ENCODE peak calls at places on chromosomes 2 and 18, in six cellular contexts. E is epithelial cell of esophagus, W is breast epithelium, O is MV-4-11, I is DMS153, S is WERI-Rb-1. T is an unnamed sample.

GRCh38 chr2:4354678-4355077 is 651.3 kb downstream of the DCDC2C start:
- DNase-seq in E (peak), W (no peak), O (peak), I (no peak), S (peak), T (no peak)

GRCh38 chr18:56891116-56891515 is 240.0 kb downstream of the WDR7 start:
- DNase-seq in E (no peak), W (no peak), O (no peak), I (no peak), S (no peak), T (no peak)

GRCh38 chr2:238820909-238821308 is 27.0 kb upstream of the TWIST2 start:
- DNase-seq in E (no peak), W (no peak), O (no peak), I (no peak), S (no peak), T (no peak)

GRCh38 chr2:199861116-199861774 is 10.3 kb upstream of the FTCDNL1 start:
- DNase-seq in E (peak), W (no peak), O (peak), I (no peak), S (no peak), T (peak)

GRCh38 chr2:40367652-40368051 is 84.2 kb downstream of the SLC8A1 start:
- DNase-seq in E (peak), W (no peak), O (no peak), I (no peak), S (no peak), T (no peak)

GRCh38 chr2:190843874-190844699 is 36.5 kb upstream of the GLS start:
- DNase-seq in E (peak), W (no peak), O (no peak), I (no peak), S (no peak), T (no peak)

GRCh38 chr2:100992262-100992661 is 9.8 kb upstream of the RPL31 start:
- DNase-seq in E (no peak), W (no peak), O (peak), I (no peak), S (no peak), T (no peak)

GRCh38 chr2:172813314-172813888 is 77.8 kb downstream of the RAPGEF4 start:
- DNase-seq in E (peak), W (no peak), O (no peak), I (no peak), S (no peak), T (no peak)

GRCh38 chr2:124973396-124973795 is 948.3 kb downstream of the CNTNAP5 start:
- DNase-seq in E (no peak), W (no peak), O (no peak), I (no peak), S (no peak), T (no peak)

GRCh38 chr2:215830313-215830712 is 183.0 kb downstream of the MREG start:
- DNase-seq in E (peak), W (no peak), O (no peak), I (peak), S (peak), T (peak)

GRCh38 chr2:12321017-12321641 is 395.6 kb upstream of the TRIB2 start:
- DNase-seq in E (peak), W (no peak), O (no peak), I (no peak), S (no peak), T (peak)

GRCh38 chr2:136327162-136327852 is 209.4 kb upstream of the CXCR4 start:
- DNase-seq in E (peak), W (no peak), O (peak), I (no peak), S (no peak), T (no peak)

GRCh38 chr2:109030870-109031480 is 42.0 kb upstream of the EDAR start:
- DNase-seq in E (no peak), W (no peak), O (no peak), I (no peak), S (no peak), T (no peak)

GRCh38 chr2:201880620-201881381 is 74.5 kb downstream of the CDK15 start:
- DNase-seq in E (no peak), W (no peak), O (peak), I (no peak), S (no peak), T (peak)

GRCh38 chr18:8049147-8049546 is 482.0 kb downstream of the PTPRM start:
- DNase-seq in E (peak), W (no peak), O (no peak), I (no peak), S (no peak), T (no peak)

GRCh38 chr2:16225071-16225470 is 284.7 kb downstream of the MYCN start:
- DNase-seq in E (no peak), W (no peak), O (no peak), I (no peak), S (no peak), T (no peak)

GRCh38 chr2:193141-193552 is 70.7 kb downstream of the SH3YL1 start:
- DNase-seq in E (no peak), W (no peak), O (no peak), I (no peak), S (no peak), T (peak)

GRCh38 chr2:69777778-69778089 is 35.8 kb downstream of the ANXA4 start:
- DNase-seq in E (no peak), W (no peak), O (no peak), I (no peak), S (no peak), T (no peak)

GRCh38 chr18:43578636-43579203 is 301.4 kb upstream of the SYT4 start:
- DNase-seq in E (no peak), W (no peak), O (no peak), I (peak), S (no peak), T (peak)

GRCh38 chr2:121505005-121505404 is 25.7 kb upstream of the RNU4ATAC start:
- DNase-seq in E (peak), W (no peak), O (peak), I (no peak), S (no peak), T (peak)

GRCh38 chr2:216695401-216695821 is at the start of gene IGFBP5:
- DNase-seq in E (peak), W (peak), O (no peak), I (peak), S (peak), T (peak)

GRCh38 chr18:36372902-36373301 is 75.4 kb downstream of the FHOD3 start:
- DNase-seq in E (peak), W (no peak), O (peak), I (no peak), S (no peak), T (peak)

GRCh38 chr2:175676813-175677212 is 325.3 kb downstream of the LNPK start:
- DNase-seq in E (no peak), W (no peak), O (no peak), I (no peak), S (no peak), T (no peak)

GRCh38 chr2:119727493-119727892 is 32.2 kb upstream of the PTPN4 start:
- DNase-seq in E (no peak), W (no peak), O (no peak), I (no peak), S (no peak), T (no peak)

GRCh38 chr2:165682546-165682945 is 111.5 kb downstream of the GALNT3 start:
- DNase-seq in E (no peak), W (no peak), O (no peak), I (no peak), S (no peak), T (no peak)